ENCODE peak calls at places on chromosomes 7 and 10, in four cellular contexts. Q, K, Z and D are unnamed samples.

GRCh38 chr10:69479241-69479730 is 28.0 kb downstream of the TSPAN15 start:
- DNase-seq in Q (no peak), Z (no peak), K (no peak), D (no peak)

GRCh38 chr10:93600861-93601773 is at the start of gene RBP4:
- DNase-seq in Z (no peak), Q (no peak), K (peak), D (no peak)

GRCh38 chr10:114852197-114852596 is 30.6 kb downstream of the FHIP2A start:
- DNase-seq in Q (no peak), K (no peak), Z (peak), D (no peak)

GRCh38 chr10:85593226-85593625 is 773.4 kb downstream of the GRID1 start:
- DNase-seq in K (no peak), Q (no peak), Z (no peak), D (no peak)

GRCh38 chr10:125756853-125757487 is 18.7 kb downstream of the MMP21 start:
- DNase-seq in Q (no peak), Z (no peak), K (no peak), D (no peak)

GRCh38 chr7:131226116-131226562 is 101.5 kb upstream of the MKLN1 start:
- DNase-seq in Z (no peak), Q (no peak), K (peak), D (no peak)

GRCh38 chr7:40374575-40374974 is 239.8 kb downstream of the SUGCT start:
- DNase-seq in Z (no peak), Q (no peak), K (no peak), D (no peak)

GRCh38 chr10:87092861-87093460 is 1.7 kb downstream of the GLUD1 start:
- DNase-seq in Q (peak), K (peak), Z (peak), D (peak)

GRCh38 chr7:36188923-36189322 is 35.9 kb downstream of the EEPD1 start:
- DNase-seq in K (no peak), Q (no peak), Z (no peak), D (no peak)

GRCh38 chr10:66982792-66983481 is 57.1 kb downstream of the LRRTM3 start:
- DNase-seq in Q (no peak), Z (no peak), K (no peak), D (no peak)

GRCh38 chr7:6273380-6273837 is 985 bp upstream of the CYTH3 start:
- DNase-seq in Z (no peak), Q (no peak), K (peak), D (no peak)

GRCh38 chr10:132061030-132061429 is 4.7 kb upstream of the JAKMIP3 start:
- DNase-seq in Q (no peak), K (no peak), Z (no peak), D (no peak)

GRCh38 chr10:91349381-91349780 is 60.8 kb upstream of the HECTD2 start:
- DNase-seq in K (no peak), Q (no peak), Z (no peak), D (no peak)

GRCh38 chr10:31927597-31928530 is 767 bp downstream of the ARHGAP12 start:
- DNase-seq in Z (peak), K (peak), Q (no peak), D (no peak)

GRCh38 chr7:98913612-98914011 is 35.3 kb downstream of the TRRAP start:
- DNase-seq in Z (no peak), K (no peak), Q (no peak), D (no peak)

GRCh38 chr7:143435266-143435665 is 8.0 kb upstream of the TAS2R60 start:
- DNase-seq in Q (no peak), K (no peak), Z (no peak), D (no peak)

GRCh38 chr7:107961399-107961798 is 41.6 kb downstream of the LAMB1 start:
- DNase-seq in K (no peak), Q (no peak), Z (no peak), D (no peak)

GRCh38 chr7:155490697-155491628 is 33.0 kb downstream of the EN2 start:
- DNase-seq in K (no peak), Z (no peak), Q (no peak), D (peak)

GRCh38 chr10:14953452-14954000 is 370 bp downstream of the DCLRE1C start:
- DNase-seq in K (no peak), Z (peak), Q (peak), D (no peak)

GRCh38 chr10:62414359-62414758 is 40.2 kb downstream of the ZNF365 start:
- DNase-seq in Z (no peak), Q (no peak), K (no peak), D (no peak)

GRCh38 chr10:123640016-123640535 is 26.1 kb upstream of the GPR26 start:
- DNase-seq in K (no peak), Z (no peak), Q (no peak), D (no peak)

GRCh38 chr7:26658080-26658697 is 206.2 kb downstream of the SKAP2 start:
- DNase-seq in Z (no peak), Q (no peak), K (no peak), D (no peak)

GRCh38 chr7:111429781-111430180 is 132.5 kb downstream of the IMMP2L start:
- DNase-seq in Q (no peak), K (no peak), Z (no peak), D (no peak)

GRCh38 chr10:33722067-33722466 is 387.6 kb upstream of the NRP1 start:
- DNase-seq in K (no peak), Q (no peak), Z (no peak), D (no peak)

GRCh38 chr7:145462463-145462862 is 626.6 kb upstream of the TPK1 start:
- DNase-seq in Q (no peak), Z (no peak), K (no peak), D (no peak)

DNA sequence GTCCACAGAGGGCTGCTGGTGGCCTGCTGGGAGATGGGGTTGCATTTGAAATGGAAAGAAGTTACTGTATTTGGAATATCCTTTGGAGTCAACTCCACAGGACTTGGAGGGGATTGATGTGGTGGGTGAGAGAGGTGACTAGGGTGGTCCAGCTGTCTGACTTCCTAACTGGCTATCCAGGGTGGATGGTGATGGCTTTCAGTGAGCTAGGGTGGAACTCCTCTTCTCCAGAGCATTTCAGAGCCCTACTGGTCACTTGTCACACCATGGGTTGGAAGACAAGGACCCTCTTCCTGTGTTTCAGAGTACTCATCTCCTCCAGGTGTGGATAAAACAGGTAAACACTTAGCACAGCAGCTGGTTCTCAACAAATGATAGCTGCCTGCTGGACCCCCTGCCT is 3.3 kb upstream of the ADAMTS14 start:
- DNase-seq in Z (no peak), Q (no peak), K (no peak), D (no peak)
- TF ChIP-seq SRF in Z (no peak), Q (no peak), K (no peak), D (no peak)

DNA sequence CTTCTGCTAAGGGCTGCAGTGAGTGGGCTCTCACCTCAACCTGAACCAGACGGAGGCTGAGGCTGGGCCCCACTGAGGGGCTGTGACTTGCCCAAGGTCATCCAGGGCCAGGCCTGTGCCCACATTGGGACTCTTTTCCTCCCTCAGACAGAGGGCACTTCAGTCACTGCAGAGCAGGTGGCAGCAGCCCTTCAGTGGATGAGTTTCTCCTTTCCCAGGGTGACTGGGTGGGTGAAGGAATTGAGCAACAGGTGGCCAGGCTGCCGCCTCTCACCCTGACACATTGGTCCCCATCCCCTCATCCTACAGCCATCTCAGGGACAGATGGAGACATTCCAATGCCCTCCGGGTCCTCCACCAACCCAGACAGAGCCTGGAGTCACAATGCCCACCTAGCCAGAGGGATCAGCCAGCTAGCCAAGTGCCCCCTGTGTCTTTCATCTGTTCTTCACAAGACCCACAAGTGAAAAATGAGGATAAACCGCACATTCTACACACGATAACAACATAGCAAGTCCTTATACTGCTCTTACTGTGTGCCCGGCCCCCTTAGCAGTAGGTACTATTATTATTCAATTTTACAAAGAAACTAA is 1.8 kb upstream of the SLC18A3 start:
- DNase-seq in Z (no peak), Q (no peak), K (no peak), D (no peak)
- TF ChIP-seq CBX5 in Z (no peak), Q (no peak), K (no peak), D (no peak)

GRCh38 chr10:137031-137430 is 1.8 kb downstream of the ZMYND11 start:
- DNase-seq in Q (no peak), K (peak), Z (peak), D (peak)
- TF ChIP-seq SRF in Q (no peak), K (no peak), Z (no peak), D (no peak)

GRCh38 chr10:78292987-78293865 is 259.6 kb downstream of the RPS24 start:
- DNase-seq in Q (no peak), K (peak), Z (no peak), D (no peak)
- TF ChIP-seq CBX5 in Q (no peak), K (no peak), Z (no peak), D (no peak)

GRCh38 chr7:159013825-159014289 is 130.8 kb downstream of the VIPR2 start:
- DNase-seq in Q (no peak), K (no peak), Z (no peak), D (no peak)
- TF ChIP-seq SRF in Q (no peak), K (no peak), Z (no peak), D (no peak)

GRCh38 chr7:96310106-96310505 is 11.8 kb downstream of the SLC25A13 start:
- DNase-seq in K (no peak), Q (no peak), Z (no peak), D (no peak)
- TF ChIP-seq CBX5 in K (no peak), Q (no peak), Z (no peak), D (no peak)

DNA sequence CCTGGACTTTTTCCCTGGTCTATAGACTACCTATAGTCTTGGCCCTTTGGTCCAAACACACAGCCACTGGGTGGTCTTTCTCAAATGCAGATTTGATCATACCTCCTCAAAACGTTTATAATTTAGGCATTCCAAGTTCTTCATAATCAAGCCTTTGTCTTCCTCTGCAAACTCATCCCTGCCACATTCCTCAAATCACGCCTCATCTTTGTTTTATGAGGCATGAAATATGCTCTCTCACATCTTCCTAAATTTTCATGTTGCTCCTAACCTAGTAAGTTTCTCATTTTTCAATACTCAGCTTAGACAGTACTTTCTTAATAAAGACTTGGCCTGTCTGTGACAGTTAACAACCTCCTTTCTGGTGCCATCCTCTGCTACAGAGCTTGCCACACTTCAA is 10.9 kb upstream of the HERC4 start:
- DNase-seq in K (no peak), Q (no peak), Z (no peak), D (no peak)
- TF ChIP-seq SRF in K (no peak), Q (no peak), Z (no peak), D (no peak)

DNA sequence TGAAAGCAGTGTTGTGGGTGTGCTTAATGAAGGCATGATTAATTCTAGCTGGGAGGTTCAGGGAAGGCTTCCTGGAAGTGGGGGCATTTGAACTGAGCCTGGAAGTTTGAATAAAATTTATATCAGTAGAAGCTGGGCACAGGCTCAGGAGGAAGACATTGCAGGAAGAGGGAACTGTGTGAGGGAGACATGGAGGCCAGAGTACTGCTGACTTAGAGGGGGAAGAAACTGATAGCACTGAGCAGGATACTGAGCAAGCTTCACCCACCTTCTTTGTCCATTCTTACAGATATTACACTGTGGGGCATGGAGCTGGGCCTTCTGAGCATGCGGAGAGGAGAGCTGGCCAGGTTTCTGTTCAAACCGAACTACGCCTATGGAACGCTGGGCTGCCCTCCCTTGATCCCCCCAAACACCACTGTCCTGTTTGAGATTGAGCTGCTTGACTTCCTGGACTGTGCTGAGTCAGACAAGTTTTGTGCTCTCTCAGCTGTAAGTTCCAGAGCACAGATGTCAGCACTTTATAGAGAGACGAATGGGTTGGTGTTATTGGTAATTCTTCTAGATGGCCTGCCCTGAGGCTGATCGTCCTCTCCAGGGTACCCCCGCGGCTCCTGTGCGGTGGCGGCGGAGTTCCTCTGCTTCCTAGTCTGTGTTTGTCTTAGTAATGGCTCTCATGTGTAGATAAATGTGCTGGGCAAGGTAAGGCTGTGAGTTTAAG is 2.1 kb downstream of the FKBP6 start:
- DNase-seq in K (no peak), Z (no peak), Q (no peak), D (no peak)
- TF ChIP-seq CBX5 in K (no peak), Z (no peak), Q (no peak), D (no peak)

GRCh38 chr7:8290645-8291308 is 28.8 kb upstream of the ICA1 start:
- DNase-seq in Q (no peak), K (no peak), Z (no peak), D (no peak)
- TF ChIP-seq SRF in Q (no peak), K (no peak), Z (no peak), D (no peak)

GRCh38 chr7:93119191-93119905 is 1.6 kb upstream of the SAMD9 start:
- DNase-seq in Z (no peak), Q (no peak), K (no peak), D (no peak)
- TF ChIP-seq CBX5 in Z (no peak), Q (no peak), K (no peak), D (no peak)